ENCODE peak calls at places on chromosomes 12 and 14, in nine cellular contexts. D is cardiac fibroblast, M is heart right ventricle, K is fibroblast of villous mesenchyme, X is sigmoid colon, J is DND-41, P is cardiac muscle cell, T is fibroblast of the aortic adventitia, Y is keratinocyte. R is an unnamed sample.
A peak's percentile ranks its signal among the peaks of the same experiment; 100 is the strongest.

GRCh38 chr14:24437020-24437735 is 5.4 kb downstream of the SDR39U1 start:
- DNase-seq in D (no peak), T (no peak), X (peak; percentile 64), P (no peak), J (peak; percentile 69), M (no peak), K (no peak), Y (no peak), R (no peak)

GRCh38 chr12:104609083-104609844 is 152.5 kb downstream of the CHST11 start:
- DNase-seq in K (no peak), J (no peak), X (no peak), T (no peak), P (no peak), Y (no peak), D (no peak), M (no peak), R (no peak)

GRCh38 chr14:104112113-104112505 is 26.3 kb upstream of the KIF26A start:
- DNase-seq in T (no peak), J (no peak), P (no peak), D (no peak), M (peak; percentile 8), K (no peak), Y (no peak), X (no peak), R (no peak)

GRCh38 chr14:81125536-81125935 is 95.2 kb downstream of the GTF2A1 start:
- DNase-seq in D (no peak), P (no peak), M (no peak), Y (no peak), J (no peak), X (no peak), K (no peak), T (no peak), R (peak; percentile 13)

GRCh38 chr12:110262442-110263388 is 18.3 kb upstream of the ATP2A2 start:
- DNase-seq in J (no peak), K (peak; percentile 87), Y (no peak), X (no peak), D (no peak), P (peak; percentile 66), M (no peak), T (no peak), R (no peak)

GRCh38 chr12:6823161-6824084 is 1.8 kb downstream of the GPR162 start:
- DNase-seq in P (no peak), J (no peak), X (no peak), Y (no peak), D (no peak), K (no peak), M (no peak), T (no peak), R (no peak)

GRCh38 chr12:114848661-114849060 is 164.7 kb upstream of the TBX3 start:
- DNase-seq in J (no peak), X (no peak), K (peak; percentile 72), D (peak; percentile 92), Y (no peak), P (peak; percentile 91), M (no peak), T (peak; percentile 96), R (no peak)

GRCh38 chr12:131796411-131796736 is 31.8 kb upstream of the MMP17 start:
- DNase-seq in K (no peak), T (no peak), D (no peak), Y (no peak), P (no peak), X (no peak), J (no peak), M (no peak), R (no peak)

GRCh38 chr12:47741340-47741703 is 16.0 kb upstream of the ENDOU start:
- DNase-seq in M (peak; percentile 84), X (peak; percentile 90), Y (no peak), P (peak; percentile 28), D (peak; percentile 50), J (peak; percentile 93), K (no peak), T (no peak), R (peak; percentile 75)

GRCh38 chr14:54676822-54677708 is 110.1 kb downstream of the SAMD4A start:
- DNase-seq in T (peak; percentile 97), Y (no peak), P (peak; percentile 95), M (no peak), X (no peak), K (peak; percentile 92), J (no peak), D (peak; percentile 95), R (no peak)

GRCh38 chr14:68379510-68380303 is 413.2 kb downstream of the ZFP36L1 start:
- DNase-seq in D (no peak), X (no peak), K (no peak), M (no peak), P (no peak), T (no peak), Y (no peak), J (no peak), R (no peak)

GRCh38 chr12:98328467-98328866 is 186.9 kb upstream of the TMPO start:
- DNase-seq in D (no peak), M (no peak), K (no peak), T (no peak), X (no peak), Y (no peak), P (no peak), J (no peak), R (peak; percentile 50)

GRCh38 chr12:94169495-94169894 is 21.1 kb downstream of the PLXNC1 start:
- DNase-seq in K (no peak), J (peak; percentile 59), Y (no peak), P (no peak), T (no peak), X (no peak), D (no peak), M (no peak), R (no peak)

GRCh38 chr14:31510222-31510621 is 22.4 kb upstream of the GPR33 start:
- DNase-seq in M (no peak), J (no peak), D (peak; percentile 32), P (peak; percentile 37), Y (no peak), X (no peak), K (peak; percentile 18), T (peak; percentile 37), R (peak; percentile 6)

GRCh38 chr12:124687695-124688301 is 120.4 kb upstream of the NCOR2 start:
- DNase-seq in Y (no peak), X (no peak), J (peak; percentile 90), T (peak; percentile 70), D (peak; percentile 75), M (peak; percentile 50), P (peak; percentile 74), K (peak; percentile 41), R (no peak)

GRCh38 chr14:88242426-88242825 is 80.6 kb downstream of the KCNK10 start:
- DNase-seq in D (no peak), Y (no peak), T (no peak), K (no peak), J (no peak), X (no peak), M (no peak), P (no peak), R (no peak)

GRCh38 chr12:60421741-60422140 is 825.9 kb downstream of the SLC16A7 start:
- DNase-seq in P (no peak), T (no peak), M (no peak), J (no peak), D (no peak), Y (no peak), K (no peak), X (no peak), R (no peak)

GRCh38 chr12:45975506-45975905 is 14.9 kb downstream of the SCAF11 start:
- DNase-seq in T (no peak), P (no peak), Y (no peak), K (peak; percentile 58), X (no peak), J (no peak), M (no peak), D (no peak), R (no peak)

GRCh38 chr12:45973526-45973925 is 16.8 kb downstream of the SCAF11 start:
- DNase-seq in K (no peak), Y (no peak), M (no peak), D (no peak), P (no peak), J (no peak), T (peak; percentile 54), X (no peak), R (no peak)

GRCh38 chr12:45974883-45975282 is 15.5 kb downstream of the SCAF11 start:
- DNase-seq in D (no peak), T (no peak), Y (no peak), X (no peak), M (no peak), K (no peak), P (no peak), J (no peak), R (no peak)

GRCh38 chr12:45978108-45978507 is 12.3 kb downstream of the SCAF11 start:
- DNase-seq in P (no peak), K (no peak), X (no peak), M (no peak), J (no peak), D (no peak), T (no peak), Y (no peak), R (no peak)

DNA sequence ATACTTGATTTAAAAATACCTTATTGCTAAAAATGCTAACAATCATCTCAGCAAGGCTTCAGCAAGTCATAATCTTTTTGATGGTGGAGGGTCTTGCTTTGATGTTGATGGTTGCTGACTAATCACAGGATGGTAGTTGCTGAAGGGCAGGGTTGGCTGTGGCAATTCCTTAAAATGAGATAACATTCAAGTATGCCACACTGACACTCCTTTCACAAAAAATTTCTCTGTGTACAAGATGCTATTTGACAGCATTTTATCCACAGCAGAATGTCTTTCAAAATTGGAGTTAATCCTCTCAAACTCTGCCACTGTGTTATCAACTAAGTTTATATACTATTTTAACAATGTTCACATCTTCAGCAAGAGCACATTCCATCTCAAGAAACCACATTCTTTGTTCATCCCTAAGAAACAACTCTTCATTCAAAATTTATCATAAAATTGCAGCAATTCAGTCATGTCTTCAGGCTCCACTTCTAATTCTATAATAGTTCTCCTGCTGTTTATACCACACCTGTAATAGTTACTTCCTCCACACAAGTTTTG is 16.1 kb downstream of the SCAF11 start:
- DNase-seq in P (no peak), Y (no peak), K (no peak), M (no peak), D (no peak), X (no peak), J (no peak), T (no peak), R (no peak)
- H3K4me3 ChIP-seq in P (no peak overlapping the region), Y (no peak overlapping the region), K (no peak overlapping the region), M (no peak overlapping the region), D (no peak overlapping the region), X (no peak overlapping the region), J (no peak overlapping the region), T (no peak overlapping the region), R (no peak overlapping the region)

GRCh38 chr12:127145929-127146789 is 1120.8 kb upstream of the TMEM132C start:
- DNase-seq in K (peak; percentile 48), D (peak; percentile 55), X (peak; percentile 83), J (no peak), T (peak; percentile 67), Y (no peak), M (peak; percentile 84), P (peak; percentile 57), R (no peak)
- TF ChIP-seq CTCF in K (no peak), D (no peak), X (no peak), J (no peak), T (peak; percentile 2), Y (no peak), M (peak; percentile 5), P (no peak), R (no peak)

GRCh38 chr14:74571441-74571841 is 40.6 kb downstream of the LTBP2 start:
- DNase-seq in J (no peak), T (no peak), K (peak; percentile 83), D (no peak), Y (no peak), X (no peak), P (peak; percentile 68), M (no peak), R (no peak)
- H3K4me3 ChIP-seq in J (no peak overlapping the region), T (peak overlapping the region; percentile 45), K (peak overlapping the region; percentile 26), D (no peak overlapping the region), Y (no peak overlapping the region), X (peak overlapping the region; percentile 34), P (no peak overlapping the region), M (no peak overlapping the region), R (no peak overlapping the region)

GRCh38 chr14:93107383-93107782 is 8.3 kb downstream of the ITPK1 start:
- DNase-seq in J (no peak), D (no peak), M (no peak), P (no peak), T (no peak), K (no peak), X (no peak), Y (no peak), R (no peak)
- TF ChIP-seq CTCF in J (no peak), D (no peak), M (no peak), P (no peak), T (no peak), K (no peak), X (no peak), Y (no peak), R (no peak)